ENCODE peak calls at places on chromosomes 5 and 9, in nine cellular contexts. R is spleen; X is aorta; K is CD4-positive, alpha-beta T cell; E is cardiac muscle cell; D is OCI-LY7; L is WERI-Rb-1; I is CD4-positive, CD25-positive, alpha-beta regulatory T cell; F is heart left ventricle. P is an unnamed sample.

GRCh38 chr9:131274674-131275331 is 1.5 kb downstream of the FAM78A start:
- DNase-seq in L (no peak), E (no peak), F (peak; percentile 84), I (peak; percentile 46), X (peak; percentile 84), R (peak; percentile 91), D (peak; percentile 43), K (no peak), P (no peak)

GRCh38 chr9:134481762-134482161 is 155.5 kb downstream of the RXRA start:
- DNase-seq in X (no peak), E (no peak), R (no peak), F (peak; percentile 8), D (no peak), I (no peak), K (no peak), L (no peak), P (no peak)

GRCh38 chr5:176664886-176665285 is 17.6 kb downstream of the TSPAN17 start:
- DNase-seq in L (peak; percentile 45), F (no peak), E (no peak), X (peak; percentile 31), R (no peak), D (no peak), I (no peak), K (no peak), P (no peak)

GRCh38 chr9:120892748-120893584 is 16.0 kb upstream of the PHF19 start:
- DNase-seq in L (no peak), E (peak; percentile 38), D (peak; percentile 97), I (peak; percentile 93), R (no peak), F (no peak), K (peak; percentile 50), X (no peak), P (no peak)

GRCh38 chr9:29806941-29807625 is 2233.8 kb upstream of the C9orf72 start:
- DNase-seq in X (no peak), L (no peak), R (no peak), D (no peak), K (no peak), F (no peak), E (no peak), I (no peak), P (no peak)

GRCh38 chr5:112245616-112246015 is 173.5 kb downstream of the EPB41L4A start:
- DNase-seq in F (no peak), E (no peak), I (no peak), K (no peak), D (no peak), X (no peak), L (no peak), R (no peak), P (no peak)

GRCh38 chr5:136731241-136731885 is 366.0 kb upstream of the TRPC7 start:
- DNase-seq in R (no peak), X (no peak), L (no peak), F (no peak), K (no peak), I (no peak), E (no peak), D (no peak), P (no peak)

GRCh38 chr9:115847245-115847644 is 306.3 kb upstream of the PAPPA start:
- DNase-seq in E (peak; percentile 46), R (no peak), K (no peak), I (no peak), D (no peak), X (no peak), F (no peak), L (no peak), P (no peak)

GRCh38 chr9:35000535-35001284 is 11.2 kb downstream of the DNAJB5 start:
- DNase-seq in E (no peak), F (no peak), L (no peak), X (no peak), I (no peak), R (no peak), K (no peak), D (no peak), P (no peak)

GRCh38 chr9:116475201-116475600 is 211.9 kb upstream of the TRIM32 start:
- DNase-seq in L (no peak), E (peak; percentile 60), I (no peak), D (no peak), R (no peak), K (no peak), F (no peak), X (no peak), P (no peak)

GRCh38 chr9:6686396-6686795 is 40.9 kb upstream of the GLDC start:
- DNase-seq in I (no peak), K (no peak), F (no peak), E (peak; percentile 65), R (no peak), D (peak; percentile 41), X (no peak), L (no peak), P (no peak)

GRCh38 chr9:93261735-93262523 is 78.0 kb downstream of the WNK2 start:
- DNase-seq in R (peak; percentile 71), K (no peak), F (peak; percentile 32), E (no peak), I (no peak), X (peak; percentile 44), L (no peak), D (peak; percentile 36), P (no peak)

GRCh38 chr5:127942246-127943060 is 141.1 kb upstream of the SLC12A2 start:
- DNase-seq in E (no peak), D (no peak), F (no peak), X (no peak), I (no peak), L (no peak), R (no peak), K (no peak), P (no peak)

GRCh38 chr9:122346478-122347347 is 24.1 kb upstream of the PTGS1 start:
- DNase-seq in R (peak; percentile 84), F (peak; percentile 75), L (peak; percentile 54), I (peak; percentile 12), K (no peak), E (peak; percentile 53), D (no peak), X (peak; percentile 69), P (no peak)

GRCh38 chr9:113522419-113522818 is 58.9 kb downstream of the RGS3 start:
- DNase-seq in I (no peak), E (no peak), D (no peak), F (no peak), L (peak; percentile 66), K (no peak), R (no peak), X (no peak), P (no peak)

GRCh38 chr9:113516840-113517577 is 53.5 kb downstream of the RGS3 start:
- DNase-seq in D (peak; percentile 85), I (peak; percentile 92), X (no peak), R (peak; percentile 91), E (no peak), K (peak; percentile 38), F (peak; percentile 18), L (peak; percentile 81), P (no peak)

GRCh38 chr9:113520109-113520642 is 56.6 kb downstream of the RGS3 start:
- DNase-seq in E (no peak), K (peak; percentile 33), R (no peak), I (peak; percentile 59), F (no peak), X (peak; percentile 82), L (no peak), D (no peak), P (no peak)

GRCh38 chr9:113521693-113522260 is 58.2 kb downstream of the RGS3 start:
- DNase-seq in E (no peak), I (no peak), L (no peak), R (no peak), X (no peak), D (peak; percentile 41), K (no peak), F (no peak), P (no peak)

DNA sequence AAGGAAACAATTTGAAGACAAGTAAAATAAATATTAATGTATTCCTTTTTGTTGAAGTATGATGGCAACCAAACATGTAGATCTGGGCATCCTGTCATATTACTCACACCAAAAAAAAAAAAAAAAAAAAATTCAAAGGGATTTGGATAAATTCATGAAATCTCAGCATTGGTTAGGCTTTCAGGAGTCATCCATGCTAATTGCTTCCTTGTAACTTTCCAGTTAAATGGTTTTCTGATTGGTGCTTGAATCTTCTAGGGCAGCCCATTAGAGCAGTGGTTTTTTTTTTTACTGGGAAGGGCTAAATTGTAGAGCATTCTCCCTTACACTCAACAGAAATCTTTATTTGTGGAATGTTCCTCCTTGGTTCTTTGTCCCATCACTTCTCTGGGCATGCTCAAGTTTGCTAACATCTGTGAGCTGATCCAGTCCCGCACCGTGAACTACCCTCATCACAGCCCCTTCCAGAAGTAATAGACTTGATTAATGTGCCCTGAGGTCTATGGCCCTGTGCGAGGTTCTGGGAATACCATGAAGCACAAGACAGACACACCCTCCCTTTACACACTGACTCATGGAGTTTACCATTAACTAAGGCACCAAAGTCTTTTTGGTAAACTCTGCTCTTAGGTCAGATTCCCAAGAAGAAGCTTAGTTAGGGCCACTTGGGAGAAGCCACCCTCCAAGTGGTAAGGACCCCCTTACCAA is 56.0 kb downstream of the RGS3 start:
- DNase-seq in R (no peak), L (no peak), E (no peak), F (no peak), I (no peak), D (no peak), K (no peak), X (no peak), P (no peak)
- H3K27ac ChIP-seq in R (peak overlapping the region; percentile 81), L (no peak overlapping the region), E (no peak overlapping the region), F (no peak overlapping the region), I (peak overlapping the region; percentile 48), D (no peak overlapping the region), K (peak overlapping the region; percentile 70), X (peak overlapping the region; percentile 95), P (no peak overlapping the region)

GRCh38 chr9:96771124-96771523 is 6.8 kb downstream of the ZNF510 start:
- DNase-seq in F (no peak), K (no peak), R (no peak), E (no peak), L (no peak), D (no peak), X (no peak), I (no peak), P (no peak)
- H3K9me3 ChIP-seq in F (peaks cover 63% of the 10 kb centered on the region), K (peaks cover 57% of the 10 kb centered on the region), R (peaks cover 78% of the 10 kb centered on the region), E (no peaks in the 10 kb centered on the region), L (peaks cover 19% of the 10 kb centered on the region), D (peaks cover 60% of the 10 kb centered on the region), X (peaks cover 3% of the 10 kb centered on the region), I (peaks cover 62% of the 10 kb centered on the region), P (no peaks in the 10 kb centered on the region)

DNA sequence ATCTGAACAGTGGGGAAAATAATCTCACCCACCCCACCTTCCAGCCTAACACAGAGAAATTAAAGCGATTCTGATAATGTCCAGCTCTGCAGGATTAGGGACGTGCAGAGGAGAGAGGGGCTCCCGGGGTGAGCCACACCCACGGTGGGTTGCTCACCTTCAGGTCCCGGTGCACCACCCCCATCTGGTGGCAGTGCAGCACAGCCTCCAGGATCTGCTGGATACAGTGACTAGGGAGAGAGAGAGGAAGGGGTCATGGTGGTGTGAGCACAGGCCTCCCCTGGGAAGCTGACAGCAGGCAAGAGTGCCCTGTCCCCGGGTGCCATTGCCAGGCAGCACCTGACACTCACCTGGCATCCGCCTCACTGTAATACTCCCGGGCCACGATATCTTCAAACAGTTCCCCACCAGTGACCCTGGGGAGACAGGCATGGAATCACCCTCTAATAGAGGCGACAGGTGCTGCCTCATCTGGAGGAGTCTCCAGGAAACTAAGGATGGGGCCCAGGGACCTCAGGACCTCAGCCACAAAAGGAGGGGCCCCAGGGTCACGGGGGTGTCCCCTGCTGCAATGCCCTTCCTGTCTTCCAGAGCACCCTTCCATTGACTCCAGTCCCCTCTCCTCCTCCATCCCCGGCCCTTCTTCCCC is 33.0 kb downstream of the CAMK2A start:
- DNase-seq in E (no peak), D (no peak), F (no peak), K (no peak), X (peak; percentile 39), L (peak; percentile 83), R (no peak), I (no peak), P (peak; percentile 18)
- H3K27ac ChIP-seq in E (no peak overlapping the region), D (no peak overlapping the region), F (no peak overlapping the region), K (no peak overlapping the region), X (no peak overlapping the region), L (no peak overlapping the region), R (no peak overlapping the region), I (no peak overlapping the region), P (no peak overlapping the region)

GRCh38 chr5:58786904-58787303 is 204.0 kb downstream of the RAB3C start:
- DNase-seq in I (no peak), L (no peak), R (no peak), D (no peak), F (no peak), X (no peak), E (no peak), K (no peak), P (no peak)
- H3K9me3 ChIP-seq in I (no peaks in the 10 kb centered on the region), L (no peaks in the 10 kb centered on the region), R (no peaks in the 10 kb centered on the region), D (no peaks in the 10 kb centered on the region), F (no peaks in the 10 kb centered on the region), X (peaks cover 1% of the 10 kb centered on the region), E (no peaks in the 10 kb centered on the region), K (no peaks in the 10 kb centered on the region), P (no peaks in the 10 kb centered on the region)